ENCODE peak calls at places on chromosomes 12 and 14, in ten cellular contexts. V is DND-41, P is lung, I is HCT116, O is pancreas, Z is hepatocyte, S is A549, H is heart right ventricle, Q is HL-60, L is AG04450. B is an unnamed sample.

GRCh38 chr12:5258498-5258897 is 173.4 kb upstream of the NTF3 start:
- DNase-seq in Q (no peak), L (peak), P (no peak), I (no peak), S (no peak), H (no peak), O (no peak), V (no peak), Z (peak), B (no peak)

GRCh38 chr12:30926243-30927209 is at the start of gene TSPAN11:
- DNase-seq in Q (no peak), Z (peak), L (no peak), P (no peak), V (no peak), O (peak), S (no peak), I (no peak), H (peak), B (no peak)

GRCh38 chr14:74974364-74975058 is 19.1 kb upstream of the PGF start:
- DNase-seq in Q (no peak), S (no peak), I (no peak), O (no peak), L (no peak), P (no peak), H (no peak), Z (no peak), V (no peak), B (no peak)

GRCh38 chr14:93824518-93825234 is 36.4 kb upstream of the PRIMA1 start:
- DNase-seq in Z (peak), L (no peak), I (no peak), Q (no peak), S (peak), H (no peak), P (no peak), V (no peak), O (no peak), B (no peak)

GRCh38 chr14:64720190-64720589 is 16.0 kb downstream of the PLEKHG3 start:
- DNase-seq in Z (peak), L (peak), S (peak), O (peak), I (peak), P (no peak), Q (no peak), H (no peak), V (no peak), B (no peak)

GRCh38 chr12:94670885-94671284 is 20.5 kb upstream of the TMCC3 start:
- DNase-seq in Q (no peak), H (no peak), I (no peak), V (no peak), P (no peak), L (no peak), O (no peak), S (no peak), Z (no peak), B (no peak)

GRCh38 chr14:73721101-73721821 is 7.1 kb upstream of the PNMA1 start:
- DNase-seq in I (no peak), S (no peak), L (no peak), H (no peak), V (no peak), Q (no peak), Z (no peak), O (no peak), P (no peak), B (no peak)

GRCh38 chr12:12721251-12721689 is 4.1 kb downstream of the CDKN1B start:
- DNase-seq in O (no peak), S (no peak), P (no peak), H (no peak), Z (no peak), L (no peak), I (no peak), V (no peak), Q (no peak), B (no peak)

GRCh38 chr12:26368331-26368730 is 173.0 kb downstream of the SSPN start:
- DNase-seq in L (no peak), O (no peak), V (no peak), P (no peak), I (no peak), Z (no peak), S (no peak), Q (no peak), H (no peak), B (no peak)

GRCh38 chr12:6337958-6338406 is 3.9 kb downstream of the TNFRSF1A start:
- DNase-seq in Z (no peak), S (no peak), L (no peak), I (no peak), H (no peak), P (no peak), V (peak), O (no peak), Q (no peak), B (no peak)

DNA sequence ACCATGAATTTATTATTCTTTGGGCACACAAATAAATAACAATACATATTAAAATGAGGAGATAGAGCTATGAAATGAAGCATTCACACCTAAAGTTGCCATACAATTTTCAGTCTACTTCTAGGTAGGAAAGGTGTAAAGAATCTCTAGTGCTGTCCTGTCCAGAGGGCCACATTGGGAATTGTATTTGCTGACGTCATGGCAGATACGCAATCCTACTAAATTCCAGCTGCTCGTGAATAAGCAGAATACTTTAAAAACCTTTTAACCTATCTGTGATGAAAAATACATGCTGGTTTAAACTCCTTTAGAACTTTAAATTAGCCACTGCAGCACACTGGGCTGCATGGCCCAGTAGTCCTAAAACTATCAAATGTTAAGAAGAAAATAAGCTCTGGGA is 236.1 kb downstream of the FSCB start:
- DNase-seq in H (no peak), Z (no peak), P (no peak), Q (no peak), S (no peak), V (no peak), L (no peak), O (no peak), I (no peak), B (no peak)
- H3K4me3 ChIP-seq in H (no peak), Z (no peak), P (no peak), Q (no peak), S (no peak), V (no peak), L (no peak), O (no peak), I (no peak), B (no peak)

GRCh38 chr12:131413006-131413405 is 297.9 kb upstream of the SFSWAP start:
- DNase-seq in V (no peak), L (no peak), Q (no peak), I (no peak), P (no peak), Z (no peak), H (no peak), O (no peak), S (no peak), B (no peak)
- H3K27ac ChIP-seq in V (no peak), L (no peak), Q (no peak), I (no peak), P (no peak), Z (no peak), H (no peak), O (no peak), S (no peak), B (no peak)

GRCh38 chr14:27938392-27938791 is 828.2 kb upstream of the FOXG1 start:
- DNase-seq in Z (no peak), V (no peak), O (no peak), Q (no peak), I (no peak), S (no peak), L (no peak), P (no peak), H (no peak), B (no peak)
- H3K4me3 ChIP-seq in Z (no peak), V (no peak), O (no peak), Q (no peak), I (no peak), S (no peak), L (no peak), P (no peak), H (no peak), B (no peak)

DNA sequence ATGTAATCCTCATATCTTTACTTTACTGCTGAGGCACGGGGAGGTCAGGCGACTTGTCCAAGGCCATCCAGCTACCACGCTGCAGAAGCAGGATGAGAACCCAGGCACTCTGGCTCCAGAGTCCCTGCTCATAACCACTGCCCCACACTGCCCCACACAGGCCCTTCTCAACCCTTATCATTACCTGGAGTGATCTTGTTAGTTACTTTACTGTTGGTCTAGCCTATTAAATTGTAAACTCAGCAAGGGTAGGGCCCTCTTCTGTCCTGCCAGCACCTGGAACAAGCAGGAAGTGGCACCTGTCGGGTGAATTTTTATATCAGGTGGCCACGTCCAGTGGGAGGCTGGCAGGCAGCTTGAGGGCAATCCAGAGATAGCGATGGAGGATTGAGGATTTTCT is 12.2 kb downstream of the FAIM2 start:
- DNase-seq in Q (no peak), O (no peak), H (no peak), S (no peak), Z (no peak), L (no peak), V (no peak), P (no peak), I (no peak), B (no peak)
- H3K27ac ChIP-seq in Q (no peak), O (no peak), H (no peak), S (no peak), Z (no peak), L (no peak), V (no peak), P (no peak), I (no peak), B (no peak)

GRCh38 chr14:90452366-90452765 is 55.5 kb downstream of the CALM1 start:
- DNase-seq in V (no peak), I (no peak), Z (no peak), P (no peak), O (no peak), S (no peak), H (no peak), L (no peak), Q (no peak), B (no peak)

GRCh38 chr14:90451953-90452352 is 55.1 kb downstream of the CALM1 start:
- DNase-seq in I (no peak), H (no peak), Q (no peak), L (no peak), S (no peak), V (no peak), Z (no peak), O (no peak), P (no peak), B (no peak)

GRCh38 chr14:90455100-90455571 is 58.3 kb downstream of the CALM1 start:
- DNase-seq in I (no peak), Z (no peak), Q (no peak), V (no peak), O (no peak), P (no peak), S (no peak), L (no peak), H (no peak), B (no peak)

GRCh38 chr14:90454041-90455000 is 57.5 kb downstream of the CALM1 start:
- DNase-seq in P (peak), H (peak), Z (peak), I (peak), V (peak), Q (no peak), S (peak), L (peak), O (peak), B (no peak)

GRCh38 chr14:90453401-90453951 is 56.6 kb downstream of the CALM1 start:
- DNase-seq in I (no peak), H (peak), L (no peak), O (no peak), Q (no peak), S (no peak), Z (peak), P (no peak), V (no peak), B (no peak)
- H3K4me3 ChIP-seq in I (no peak), H (no peak), L (no peak), O (no peak), Q (no peak), S (no peak), Z (no peak), P (no peak), V (no peak), B (no peak)

B was measured in gastrocnemius medialis.